ENCODE peak calls at places on chromosomes 12 and 14, in six cellular contexts. One of them, this sample, is unnamed.

GRCh38 chr12:26088999-26089398 is 35.8 kb downstream of the BHLHE41 start:
- DNase-seq in gastrocnemius medialis: no peak
- DNase-seq in bronchial epithelial cell: peak
- DNase-seq in nephron progenitor cell: no peak
- DNase-seq in CD4-positive, alpha-beta T cell: no peak
- DNase-seq in endothelial cell: no peak
- DNase-seq in this sample: no peak

GRCh38 chr12:109504068-109504467 is 26.6 kb downstream of the UBE3B start:
- DNase-seq in gastrocnemius medialis: no peak
- DNase-seq in bronchial epithelial cell: no peak
- DNase-seq in nephron progenitor cell: no peak
- DNase-seq in CD4-positive, alpha-beta T cell: no peak
- DNase-seq in endothelial cell: no peak
- DNase-seq in this sample: no peak

GRCh38 chr12:106073179-106073578 is 65.6 kb downstream of the NUAK1 start:
- DNase-seq in gastrocnemius medialis: no peak
- DNase-seq in bronchial epithelial cell: no peak
- DNase-seq in nephron progenitor cell: no peak
- DNase-seq in CD4-positive, alpha-beta T cell: no peak
- DNase-seq in endothelial cell: no peak
- DNase-seq in this sample: no peak

GRCh38 chr12:31958601-31959000 is 614 bp upstream of the RESF1 start:
- DNase-seq in gastrocnemius medialis: no peak
- DNase-seq in bronchial epithelial cell: no peak
- DNase-seq in nephron progenitor cell: no peak
- DNase-seq in CD4-positive, alpha-beta T cell: no peak
- DNase-seq in endothelial cell: no peak
- DNase-seq in this sample: no peak

GRCh38 chr12:113261847-113262470 is 40.7 kb downstream of the TPCN1 start:
- DNase-seq in gastrocnemius medialis: no peak
- DNase-seq in bronchial epithelial cell: no peak
- DNase-seq in nephron progenitor cell: no peak
- DNase-seq in CD4-positive, alpha-beta T cell: no peak
- DNase-seq in endothelial cell: no peak
- DNase-seq in this sample: no peak

GRCh38 chr12:2208837-2209236 is 156.1 kb downstream of the CACNA1C start:
- DNase-seq in gastrocnemius medialis: no peak
- DNase-seq in bronchial epithelial cell: no peak
- DNase-seq in nephron progenitor cell: no peak
- DNase-seq in CD4-positive, alpha-beta T cell: no peak
- DNase-seq in endothelial cell: no peak
- DNase-seq in this sample: no peak

GRCh38 chr12:113048716-113049127 is 7.8 kb upstream of the DTX1 start:
- DNase-seq in gastrocnemius medialis: no peak
- DNase-seq in bronchial epithelial cell: peak
- DNase-seq in nephron progenitor cell: peak
- DNase-seq in CD4-positive, alpha-beta T cell: peak
- DNase-seq in endothelial cell: peak
- DNase-seq in this sample: peak

GRCh38 chr12:54052745-54053624 is 650 bp upstream of the HOXC4 start:
- DNase-seq in gastrocnemius medialis: no peak
- DNase-seq in bronchial epithelial cell: no peak
- DNase-seq in nephron progenitor cell: no peak
- DNase-seq in CD4-positive, alpha-beta T cell: no peak
- DNase-seq in endothelial cell: no peak
- DNase-seq in this sample: no peak

GRCh38 chr12:131091413-131091975 is 137.8 kb downstream of the ADGRD1 start:
- DNase-seq in gastrocnemius medialis: no peak
- DNase-seq in bronchial epithelial cell: no peak
- DNase-seq in nephron progenitor cell: no peak
- DNase-seq in CD4-positive, alpha-beta T cell: no peak
- DNase-seq in endothelial cell: no peak
- DNase-seq in this sample: no peak

GRCh38 chr12:44381341-44381740 is 494.8 kb downstream of the NELL2 start:
- DNase-seq in gastrocnemius medialis: no peak
- DNase-seq in bronchial epithelial cell: no peak
- DNase-seq in nephron progenitor cell: no peak
- DNase-seq in CD4-positive, alpha-beta T cell: no peak
- DNase-seq in endothelial cell: no peak
- DNase-seq in this sample: no peak

GRCh38 chr12:39499296-39499695 is 56.4 kb upstream of the KIF21A start:
- DNase-seq in gastrocnemius medialis: no peak
- DNase-seq in bronchial epithelial cell: peak
- DNase-seq in nephron progenitor cell: no peak
- DNase-seq in CD4-positive, alpha-beta T cell: no peak
- DNase-seq in endothelial cell: no peak
- DNase-seq in this sample: no peak

GRCh38 chr14:97408937-97409860 is 612.0 kb downstream of the VRK1 start:
- DNase-seq in gastrocnemius medialis: no peak
- DNase-seq in bronchial epithelial cell: no peak
- DNase-seq in nephron progenitor cell: no peak
- DNase-seq in CD4-positive, alpha-beta T cell: no peak
- DNase-seq in endothelial cell: no peak
- DNase-seq in this sample: no peak

GRCh38 chr12:125069616-125070015 is 4.4 kb downstream of the AACS start:
- DNase-seq in gastrocnemius medialis: no peak
- DNase-seq in bronchial epithelial cell: no peak
- DNase-seq in nephron progenitor cell: no peak
- DNase-seq in CD4-positive, alpha-beta T cell: no peak
- DNase-seq in endothelial cell: no peak
- DNase-seq in this sample: no peak

GRCh38 chr14:88426271-88426670 is 40.8 kb downstream of the SPATA7 start:
- DNase-seq in gastrocnemius medialis: no peak
- DNase-seq in bronchial epithelial cell: no peak
- DNase-seq in nephron progenitor cell: no peak
- DNase-seq in CD4-positive, alpha-beta T cell: no peak
- DNase-seq in endothelial cell: no peak
- DNase-seq in this sample: no peak

GRCh38 chr12:5088586-5089264 is 45.0 kb downstream of the KCNA5 start:
- DNase-seq in gastrocnemius medialis: no peak
- DNase-seq in bronchial epithelial cell: no peak
- DNase-seq in nephron progenitor cell: no peak
- DNase-seq in CD4-positive, alpha-beta T cell: no peak
- DNase-seq in endothelial cell: no peak
- DNase-seq in this sample: no peak

GRCh38 chr12:51593539-51593938 is 2.5 kb downstream of the SCN8A start:
- DNase-seq in gastrocnemius medialis: no peak
- DNase-seq in bronchial epithelial cell: peak
- DNase-seq in nephron progenitor cell: peak
- DNase-seq in CD4-positive, alpha-beta T cell: no peak
- DNase-seq in endothelial cell: peak
- DNase-seq in this sample: peak

GRCh38 chr12:69998922-69999321 is 173.9 kb downstream of the MYRFL start:
- DNase-seq in gastrocnemius medialis: no peak
- DNase-seq in bronchial epithelial cell: no peak
- DNase-seq in nephron progenitor cell: no peak
- DNase-seq in CD4-positive, alpha-beta T cell: no peak
- DNase-seq in endothelial cell: no peak
- DNase-seq in this sample: no peak

GRCh38 chr12:71392521-71393145 is 47.0 kb upstream of the LGR5 start:
- DNase-seq in gastrocnemius medialis: no peak
- DNase-seq in bronchial epithelial cell: peak
- DNase-seq in nephron progenitor cell: peak
- DNase-seq in CD4-positive, alpha-beta T cell: no peak
- DNase-seq in endothelial cell: no peak
- DNase-seq in this sample: peak

GRCh38 chr12:114450019-114450418 is 44.1 kb upstream of the TBX5 start:
- DNase-seq in gastrocnemius medialis: no peak
- DNase-seq in bronchial epithelial cell: no peak
- DNase-seq in nephron progenitor cell: no peak
- DNase-seq in CD4-positive, alpha-beta T cell: no peak
- DNase-seq in endothelial cell: no peak
- DNase-seq in this sample: no peak

GRCh38 chr12:42237052-42237852 is 796 bp downstream of the YAF2 start:
- DNase-seq in gastrocnemius medialis: peak
- DNase-seq in bronchial epithelial cell: peak
- DNase-seq in nephron progenitor cell: peak
- DNase-seq in CD4-positive, alpha-beta T cell: peak
- DNase-seq in endothelial cell: peak
- DNase-seq in this sample: peak

GRCh38 chr14:77276959-77277358 is 6.0 kb upstream of the NGB start:
- DNase-seq in gastrocnemius medialis: no peak
- DNase-seq in bronchial epithelial cell: no peak
- DNase-seq in nephron progenitor cell: no peak
- DNase-seq in CD4-positive, alpha-beta T cell: no peak
- DNase-seq in endothelial cell: no peak
- DNase-seq in this sample: no peak

GRCh38 chr14:92665699-92666110 is 82.7 kb downstream of the LGMN start:
- DNase-seq in gastrocnemius medialis: no peak
- DNase-seq in bronchial epithelial cell: no peak
- DNase-seq in nephron progenitor cell: no peak
- DNase-seq in CD4-positive, alpha-beta T cell: no peak
- DNase-seq in endothelial cell: no peak
- DNase-seq in this sample: no peak

GRCh38 chr12:20695232-20695631 is at the start of gene SLCO1C1:
- DNase-seq in gastrocnemius medialis: no peak
- DNase-seq in bronchial epithelial cell: no peak
- DNase-seq in nephron progenitor cell: no peak
- DNase-seq in CD4-positive, alpha-beta T cell: no peak
- DNase-seq in endothelial cell: no peak
- DNase-seq in this sample: no peak

GRCh38 chr12:106418970-106419369 is 61.4 kb downstream of the POLR3B start:
- DNase-seq in gastrocnemius medialis: no peak
- DNase-seq in bronchial epithelial cell: no peak
- DNase-seq in nephron progenitor cell: no peak
- DNase-seq in CD4-positive, alpha-beta T cell: no peak
- DNase-seq in endothelial cell: no peak
- DNase-seq in this sample: no peak

GRCh38 chr14:100673085-100673806 is 53.4 kb upstream of the DLK1 start:
- DNase-seq in gastrocnemius medialis: no peak
- DNase-seq in bronchial epithelial cell: peak
- DNase-seq in nephron progenitor cell: no peak
- DNase-seq in CD4-positive, alpha-beta T cell: no peak
- DNase-seq in endothelial cell: peak
- DNase-seq in this sample: no peak

GRCh38 chr12:14454098-14454907 is 88.8 kb downstream of the ATF7IP start:
- DNase-seq in gastrocnemius medialis: no peak
- DNase-seq in bronchial epithelial cell: peak
- DNase-seq in nephron progenitor cell: peak
- DNase-seq in CD4-positive, alpha-beta T cell: no peak
- DNase-seq in endothelial cell: peak
- DNase-seq in this sample: no peak
- TF ChIP-seq CTCF in gastrocnemius medialis: no peak
- TF ChIP-seq CTCF in bronchial epithelial cell: peak
- TF ChIP-seq CTCF in nephron progenitor cell: peak
- TF ChIP-seq CTCF in CD4-positive, alpha-beta T cell: peak
- TF ChIP-seq CTCF in endothelial cell: peak
- TF ChIP-seq CTCF in this sample: peak

GRCh38 chr12:93895096-93895460 is 217.9 kb downstream of the CRADD start:
- DNase-seq in gastrocnemius medialis: no peak
- DNase-seq in bronchial epithelial cell: no peak
- DNase-seq in nephron progenitor cell: no peak
- DNase-seq in CD4-positive, alpha-beta T cell: no peak
- DNase-seq in endothelial cell: no peak
- DNase-seq in this sample: no peak

GRCh38 chr12:93896962-93897361 is 219.8 kb downstream of the CRADD start:
- DNase-seq in gastrocnemius medialis: no peak
- DNase-seq in bronchial epithelial cell: no peak
- DNase-seq in nephron progenitor cell: no peak
- DNase-seq in CD4-positive, alpha-beta T cell: no peak
- DNase-seq in endothelial cell: no peak
- DNase-seq in this sample: no peak

GRCh38 chr12:93892431-93893210 is 215.4 kb downstream of the CRADD start:
- DNase-seq in gastrocnemius medialis: no peak
- DNase-seq in bronchial epithelial cell: no peak
- DNase-seq in nephron progenitor cell: peak
- DNase-seq in CD4-positive, alpha-beta T cell: no peak
- DNase-seq in endothelial cell: no peak
- DNase-seq in this sample: peak

GRCh38 chr12:93894391-93895095 is 217.4 kb downstream of the CRADD start:
- DNase-seq in gastrocnemius medialis: peak
- DNase-seq in bronchial epithelial cell: no peak
- DNase-seq in nephron progenitor cell: peak
- DNase-seq in CD4-positive, alpha-beta T cell: no peak
- DNase-seq in endothelial cell: no peak
- DNase-seq in this sample: no peak

DNA sequence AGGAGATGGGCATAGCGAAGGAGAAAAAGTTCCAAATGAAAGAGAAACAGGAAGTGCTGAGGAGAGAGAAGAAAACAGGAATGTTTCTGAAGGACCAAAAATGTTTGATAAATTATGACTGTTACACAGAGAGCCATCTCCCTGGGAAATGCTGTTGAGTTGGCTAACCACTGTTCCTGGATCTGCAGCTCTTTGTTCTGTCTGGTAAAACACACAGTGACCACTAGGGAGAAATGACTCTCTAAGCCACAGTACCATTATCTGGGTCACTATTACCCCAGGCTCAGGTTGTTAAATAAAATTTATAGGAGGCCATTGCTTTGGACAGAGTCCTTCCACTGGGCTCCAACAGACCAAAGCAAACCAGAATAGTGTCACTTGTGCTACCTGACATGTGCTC is 219.3 kb downstream of the CRADD start:
- DNase-seq in gastrocnemius medialis: no peak
- DNase-seq in bronchial epithelial cell: no peak
- DNase-seq in nephron progenitor cell: no peak
- DNase-seq in CD4-positive, alpha-beta T cell: no peak
- DNase-seq in endothelial cell: no peak
- DNase-seq in this sample: no peak
- TF ChIP-seq CTCF in gastrocnemius medialis: no peak
- TF ChIP-seq CTCF in bronchial epithelial cell: no peak
- TF ChIP-seq CTCF in nephron progenitor cell: no peak
- TF ChIP-seq CTCF in CD4-positive, alpha-beta T cell: no peak
- TF ChIP-seq CTCF in endothelial cell: peak
- TF ChIP-seq CTCF in this sample: peak

DNA sequence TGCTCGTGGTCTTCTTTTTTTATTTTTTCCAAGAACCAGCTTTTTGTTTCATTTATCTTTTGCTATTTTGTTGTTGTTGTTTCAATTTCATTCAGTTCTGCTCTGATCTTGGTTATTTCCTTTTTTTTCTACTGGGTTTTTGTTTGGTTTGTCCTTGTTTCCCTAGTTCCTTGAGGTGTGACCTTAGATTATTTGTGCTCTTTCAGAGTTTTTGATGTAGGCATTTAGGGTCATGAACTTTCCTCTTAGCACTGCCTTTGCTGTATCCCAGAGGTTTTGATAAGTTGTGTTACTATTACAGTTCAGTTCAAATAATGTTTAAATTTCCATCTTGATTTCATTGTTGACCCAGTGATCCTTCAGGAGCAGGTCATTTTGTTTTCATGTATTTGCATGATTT is 3.3 kb upstream of the SERPINA11 start:
- DNase-seq in gastrocnemius medialis: no peak
- DNase-seq in bronchial epithelial cell: no peak
- DNase-seq in nephron progenitor cell: no peak
- DNase-seq in CD4-positive, alpha-beta T cell: no peak
- DNase-seq in endothelial cell: no peak
- DNase-seq in this sample: no peak
- TF ChIP-seq CTCF in gastrocnemius medialis: no peak
- TF ChIP-seq CTCF in bronchial epithelial cell: no peak
- TF ChIP-seq CTCF in nephron progenitor cell: no peak
- TF ChIP-seq CTCF in CD4-positive, alpha-beta T cell: no peak
- TF ChIP-seq CTCF in endothelial cell: no peak
- TF ChIP-seq CTCF in this sample: no peak

GRCh38 chr12:74418573-74418972 is 119.1 kb upstream of the ATXN7L3B start:
- DNase-seq in gastrocnemius medialis: no peak
- DNase-seq in bronchial epithelial cell: no peak
- DNase-seq in nephron progenitor cell: no peak
- DNase-seq in CD4-positive, alpha-beta T cell: no peak
- DNase-seq in endothelial cell: no peak
- DNase-seq in this sample: no peak

GRCh38 chr12:74412607-74413230 is 124.9 kb upstream of the ATXN7L3B start:
- DNase-seq in gastrocnemius medialis: no peak
- DNase-seq in bronchial epithelial cell: peak
- DNase-seq in nephron progenitor cell: no peak
- DNase-seq in CD4-positive, alpha-beta T cell: no peak
- DNase-seq in endothelial cell: no peak
- DNase-seq in this sample: no peak

GRCh38 chr12:74415633-74416032 is 122.0 kb upstream of the ATXN7L3B start:
- DNase-seq in gastrocnemius medialis: no peak
- DNase-seq in bronchial epithelial cell: peak
- DNase-seq in nephron progenitor cell: peak
- DNase-seq in CD4-positive, alpha-beta T cell: no peak
- DNase-seq in endothelial cell: peak
- DNase-seq in this sample: no peak
- TF ChIP-seq CTCF in gastrocnemius medialis: no peak
- TF ChIP-seq CTCF in bronchial epithelial cell: peak
- TF ChIP-seq CTCF in nephron progenitor cell: peak
- TF ChIP-seq CTCF in CD4-positive, alpha-beta T cell: no peak
- TF ChIP-seq CTCF in endothelial cell: peak
- TF ChIP-seq CTCF in this sample: peak

This sample was measured in neural crest cell.